ENCODE peak calls at places on chromosome 4, in eight cellular contexts. One of them, this sample, is unnamed.

GRCh38 chr4:120830204-120830603 is 92.3 kb downstream of the PRDM5 start:
- DNase-seq in stimulated activated naive CD4-positive, alpha-beta T cell: no peak
- DNase-seq in stimulated activated CD4-positive, alpha-beta T cell treated with anti-CD3 and anti-CD28 coated beads, Interleukin-15, amount 100 ng/mL, for 48 hours: no peak
- DNase-seq in RPMI8226: no peak
- DNase-seq in amygdala: no peak
- DNase-seq in BJ: no peak
- DNase-seq in AG08396: peak; percentile 14
- DNase-seq in naive thymus-derived CD8-positive, alpha-beta T cell: no peak
- DNase-seq in this sample: no peak

GRCh38 chr4:89572224-89572858 is 264.6 kb downstream of the SNCA start:
- DNase-seq in BJ: no peak
- DNase-seq in naive thymus-derived CD8-positive, alpha-beta T cell: no peak
- DNase-seq in stimulated activated naive CD4-positive, alpha-beta T cell: no peak
- DNase-seq in RPMI8226: no peak
- DNase-seq in stimulated activated CD4-positive, alpha-beta T cell treated with anti-CD3 and anti-CD28 coated beads, Interleukin-15, amount 100 ng/mL, for 48 hours: no peak
- DNase-seq in amygdala: no peak
- DNase-seq in AG08396: no peak
- DNase-seq in this sample: no peak

GRCh38 chr4:145231906-145232700 is 51.7 kb upstream of the OTUD4 start:
- DNase-seq in BJ: no peak
- DNase-seq in stimulated activated naive CD4-positive, alpha-beta T cell: no peak
- DNase-seq in AG08396: no peak
- DNase-seq in naive thymus-derived CD8-positive, alpha-beta T cell: no peak
- DNase-seq in amygdala: no peak
- DNase-seq in stimulated activated CD4-positive, alpha-beta T cell treated with anti-CD3 and anti-CD28 coated beads, Interleukin-15, amount 100 ng/mL, for 48 hours: no peak
- DNase-seq in RPMI8226: no peak
- DNase-seq in this sample: no peak

GRCh38 chr4:555566-556275 is 20.4 kb downstream of the TMEM271 start:
- DNase-seq in stimulated activated CD4-positive, alpha-beta T cell treated with anti-CD3 and anti-CD28 coated beads, Interleukin-15, amount 100 ng/mL, for 48 hours: no peak
- DNase-seq in naive thymus-derived CD8-positive, alpha-beta T cell: no peak
- DNase-seq in RPMI8226: no peak
- DNase-seq in BJ: no peak
- DNase-seq in amygdala: no peak
- DNase-seq in AG08396: no peak
- DNase-seq in stimulated activated naive CD4-positive, alpha-beta T cell: no peak
- DNase-seq in this sample: no peak

GRCh38 chr4:8314691-8315255 is 45.2 kb downstream of the HTRA3 start:
- DNase-seq in naive thymus-derived CD8-positive, alpha-beta T cell: no peak
- DNase-seq in stimulated activated CD4-positive, alpha-beta T cell treated with anti-CD3 and anti-CD28 coated beads, Interleukin-15, amount 100 ng/mL, for 48 hours: no peak
- DNase-seq in stimulated activated naive CD4-positive, alpha-beta T cell: no peak
- DNase-seq in BJ: no peak
- DNase-seq in AG08396: no peak
- DNase-seq in RPMI8226: no peak
- DNase-seq in amygdala: no peak
- DNase-seq in this sample: no peak

GRCh38 chr4:88244821-88245579 is 39.4 kb downstream of the PPM1K start:
- DNase-seq in naive thymus-derived CD8-positive, alpha-beta T cell: peak; percentile 28
- DNase-seq in stimulated activated naive CD4-positive, alpha-beta T cell: peak; percentile 35
- DNase-seq in amygdala: no peak
- DNase-seq in BJ: no peak
- DNase-seq in stimulated activated CD4-positive, alpha-beta T cell treated with anti-CD3 and anti-CD28 coated beads, Interleukin-15, amount 100 ng/mL, for 48 hours: no peak
- DNase-seq in RPMI8226: no peak
- DNase-seq in AG08396: no peak
- DNase-seq in this sample: no peak

GRCh38 chr4:76601791-76602190 is 166.8 kb downstream of the SHROOM3 start:
- DNase-seq in stimulated activated naive CD4-positive, alpha-beta T cell: no peak
- DNase-seq in BJ: no peak
- DNase-seq in amygdala: no peak
- DNase-seq in AG08396: no peak
- DNase-seq in stimulated activated CD4-positive, alpha-beta T cell treated with anti-CD3 and anti-CD28 coated beads, Interleukin-15, amount 100 ng/mL, for 48 hours: no peak
- DNase-seq in RPMI8226: no peak
- DNase-seq in naive thymus-derived CD8-positive, alpha-beta T cell: no peak
- DNase-seq in this sample: no peak

GRCh38 chr4:74659576-74660411 is 134.5 kb downstream of the BTC start:
- DNase-seq in naive thymus-derived CD8-positive, alpha-beta T cell: no peak
- DNase-seq in stimulated activated naive CD4-positive, alpha-beta T cell: no peak
- DNase-seq in RPMI8226: no peak
- DNase-seq in BJ: peak; percentile 95
- DNase-seq in AG08396: peak; percentile 72
- DNase-seq in amygdala: no peak
- DNase-seq in stimulated activated CD4-positive, alpha-beta T cell treated with anti-CD3 and anti-CD28 coated beads, Interleukin-15, amount 100 ng/mL, for 48 hours: no peak
- DNase-seq in this sample: no peak

GRCh38 chr4:38869511-38869910 is 1.9 kb downstream of the FAM114A1 start:
- DNase-seq in amygdala: no peak
- DNase-seq in naive thymus-derived CD8-positive, alpha-beta T cell: no peak
- DNase-seq in stimulated activated CD4-positive, alpha-beta T cell treated with anti-CD3 and anti-CD28 coated beads, Interleukin-15, amount 100 ng/mL, for 48 hours: no peak
- DNase-seq in stimulated activated naive CD4-positive, alpha-beta T cell: no peak
- DNase-seq in BJ: no peak
- DNase-seq in RPMI8226: no peak
- DNase-seq in AG08396: peak; percentile 24
- DNase-seq in this sample: no peak

GRCh38 chr4:40309250-40309774 is 25.8 kb upstream of the CHRNA9 start:
- DNase-seq in stimulated activated naive CD4-positive, alpha-beta T cell: no peak
- DNase-seq in RPMI8226: peak; percentile 84
- DNase-seq in stimulated activated CD4-positive, alpha-beta T cell treated with anti-CD3 and anti-CD28 coated beads, Interleukin-15, amount 100 ng/mL, for 48 hours: peak; percentile 85
- DNase-seq in BJ: no peak
- DNase-seq in amygdala: no peak
- DNase-seq in naive thymus-derived CD8-positive, alpha-beta T cell: peak; percentile 87
- DNase-seq in AG08396: peak; percentile 74
- DNase-seq in this sample: peak; percentile 84

GRCh38 chr4:94168321-94168720 is 39.3 kb upstream of the SMARCAD1 start:
- DNase-seq in AG08396: peak; percentile 9
- DNase-seq in BJ: no peak
- DNase-seq in RPMI8226: no peak
- DNase-seq in naive thymus-derived CD8-positive, alpha-beta T cell: no peak
- DNase-seq in stimulated activated CD4-positive, alpha-beta T cell treated with anti-CD3 and anti-CD28 coated beads, Interleukin-15, amount 100 ng/mL, for 48 hours: no peak
- DNase-seq in amygdala: no peak
- DNase-seq in stimulated activated naive CD4-positive, alpha-beta T cell: no peak
- DNase-seq in this sample: no peak